ENCODE peak calls at places on chromosomes 13 and 19, in five cellular contexts. One of them, this sample, is unnamed. For H3K4me1 and H3K36me3, the result is how much of the 10 kb centered on the place peaks cover.

GRCh38 chr19:2578391-2578826 is 102.5 kb downstream of the GADD45B start:
- DNase-seq in thyroid gland: peak
- DNase-seq in HAP-1: no peak
- DNase-seq in mammary epithelial cell: peak
- DNase-seq in tibial nerve: no peak
- DNase-seq in this sample: no peak

GRCh38 chr19:39083983-39084731 is at the start of gene ACP7:
- DNase-seq in thyroid gland: no peak
- DNase-seq in HAP-1: no peak
- DNase-seq in mammary epithelial cell: no peak
- DNase-seq in tibial nerve: no peak
- DNase-seq in this sample: no peak

GRCh38 chr19:48258350-48258749 is 2.6 kb upstream of the CARD8 start:
- DNase-seq in thyroid gland: no peak
- DNase-seq in HAP-1: no peak
- DNase-seq in mammary epithelial cell: no peak
- DNase-seq in tibial nerve: no peak
- DNase-seq in this sample: no peak

GRCh38 chr19:1183543-1184172 is 9.6 kb upstream of the SBNO2 start:
- DNase-seq in thyroid gland: peak
- DNase-seq in HAP-1: no peak
- DNase-seq in mammary epithelial cell: peak
- DNase-seq in tibial nerve: no peak
- DNase-seq in this sample: no peak

GRCh38 chr13:46168818-46169217 is 13.2 kb downstream of the LCP1 start:
- DNase-seq in thyroid gland: no peak
- DNase-seq in HAP-1: no peak
- DNase-seq in mammary epithelial cell: no peak
- DNase-seq in tibial nerve: no peak
- DNase-seq in this sample: no peak

GRCh38 chr19:19487077-19488040 is 28.0 kb downstream of the TSSK6 start:
- DNase-seq in thyroid gland: no peak
- DNase-seq in HAP-1: no peak
- DNase-seq in mammary epithelial cell: no peak
- DNase-seq in tibial nerve: no peak
- DNase-seq in this sample: no peak

GRCh38 chr19:4547303-4548237 is 7.7 kb upstream of the LRG1 start:
- DNase-seq in thyroid gland: no peak
- DNase-seq in HAP-1: no peak
- DNase-seq in mammary epithelial cell: no peak
- DNase-seq in tibial nerve: no peak
- DNase-seq in this sample: no peak

GRCh38 chr13:110334841-110335490 is 27.9 kb downstream of the COL4A2 start:
- DNase-seq in thyroid gland: peak
- DNase-seq in HAP-1: no peak
- DNase-seq in mammary epithelial cell: no peak
- DNase-seq in tibial nerve: no peak
- DNase-seq in this sample: no peak

GRCh38 chr13:30157616-30157993 is 149.7 kb downstream of the KATNAL1 start:
- DNase-seq in thyroid gland: no peak
- DNase-seq in HAP-1: no peak
- DNase-seq in mammary epithelial cell: no peak
- DNase-seq in tibial nerve: no peak
- DNase-seq in this sample: no peak

GRCh38 chr19:7856277-7856581 is 18.0 kb downstream of the PRR36 start:
- DNase-seq in thyroid gland: no peak
- DNase-seq in HAP-1: no peak
- DNase-seq in mammary epithelial cell: no peak
- DNase-seq in tibial nerve: no peak
- DNase-seq in this sample: no peak

GRCh38 chr13:101204270-101205011 is 211.9 kb downstream of the NALCN start:
- DNase-seq in thyroid gland: no peak
- DNase-seq in HAP-1: no peak
- DNase-seq in mammary epithelial cell: no peak
- DNase-seq in tibial nerve: no peak
- DNase-seq in this sample: no peak

GRCh38 chr13:40251343-40252032 is 415.0 kb downstream of the FOXO1 start:
- DNase-seq in thyroid gland: no peak
- DNase-seq in HAP-1: no peak
- DNase-seq in mammary epithelial cell: peak
- DNase-seq in tibial nerve: no peak
- DNase-seq in this sample: no peak

GRCh38 chr13:20378721-20379120 is 146.6 kb upstream of the GJB6 start:
- DNase-seq in thyroid gland: no peak
- DNase-seq in HAP-1: no peak
- DNase-seq in mammary epithelial cell: no peak
- DNase-seq in tibial nerve: no peak
- DNase-seq in this sample: no peak

GRCh38 chr13:48965736-48966135 is 10.0 kb upstream of the FNDC3A start:
- DNase-seq in thyroid gland: no peak
- DNase-seq in HAP-1: no peak
- DNase-seq in mammary epithelial cell: no peak
- DNase-seq in tibial nerve: no peak
- DNase-seq in this sample: no peak

GRCh38 chr19:41753936-41754529 is 1.3 kb upstream of the CEACAM6 start:
- DNase-seq in thyroid gland: peak
- DNase-seq in HAP-1: peak
- DNase-seq in mammary epithelial cell: peak
- DNase-seq in tibial nerve: peak
- DNase-seq in this sample: peak

GRCh38 chr19:42440357-42441046 is 2.2 kb downstream of the CXCL17 start:
- DNase-seq in thyroid gland: peak
- DNase-seq in HAP-1: peak
- DNase-seq in mammary epithelial cell: peak
- DNase-seq in tibial nerve: peak
- DNase-seq in this sample: peak

GRCh38 chr19:49340069-49340864 is 5.1 kb downstream of the CD37 start:
- DNase-seq in thyroid gland: peak
- DNase-seq in HAP-1: peak
- DNase-seq in mammary epithelial cell: no peak
- DNase-seq in tibial nerve: peak
- DNase-seq in this sample: peak

GRCh38 chr13:49615844-49616687 is 12.2 kb upstream of the ARL11 start:
- DNase-seq in thyroid gland: no peak
- DNase-seq in HAP-1: no peak
- DNase-seq in mammary epithelial cell: no peak
- DNase-seq in tibial nerve: no peak
- DNase-seq in this sample: no peak

GRCh38 chr13:22162889-22163288 is 492.0 kb downstream of the FGF9 start:
- DNase-seq in thyroid gland: no peak
- DNase-seq in HAP-1: no peak
- DNase-seq in mammary epithelial cell: no peak
- DNase-seq in tibial nerve: no peak
- DNase-seq in this sample: no peak

GRCh38 chr13:26328326-26328725 is 74.4 kb downstream of the CDK8 start:
- DNase-seq in thyroid gland: no peak
- DNase-seq in HAP-1: no peak
- DNase-seq in mammary epithelial cell: no peak
- DNase-seq in tibial nerve: no peak
- DNase-seq in this sample: no peak

GRCh38 chr13:85724554-85725432 is 74.4 kb downstream of the SLITRK6 start:
- DNase-seq in thyroid gland: no peak
- DNase-seq in HAP-1: no peak
- DNase-seq in mammary epithelial cell: no peak
- DNase-seq in tibial nerve: no peak
- DNase-seq in this sample: no peak

GRCh38 chr19:42653841-42654240 is 59.1 kb upstream of the CEACAM8 start:
- DNase-seq in thyroid gland: no peak
- DNase-seq in HAP-1: no peak
- DNase-seq in mammary epithelial cell: no peak
- DNase-seq in tibial nerve: no peak
- DNase-seq in this sample: no peak

GRCh38 chr19:31272707-31273106 is 76.5 kb downstream of the TSHZ3 start:
- DNase-seq in thyroid gland: no peak
- DNase-seq in HAP-1: no peak
- DNase-seq in mammary epithelial cell: no peak
- DNase-seq in tibial nerve: no peak
- DNase-seq in this sample: no peak

GRCh38 chr13:26923824-26924605 is 163.4 kb upstream of the GPR12 start:
- DNase-seq in thyroid gland: peak
- DNase-seq in HAP-1: no peak
- DNase-seq in mammary epithelial cell: peak
- DNase-seq in tibial nerve: no peak
- DNase-seq in this sample: no peak

GRCh38 chr13:43805071-43805468 is 18.3 kb upstream of the ENOX1 start:
- DNase-seq in thyroid gland: no peak
- DNase-seq in HAP-1: no peak
- DNase-seq in mammary epithelial cell: peak
- DNase-seq in tibial nerve: no peak
- DNase-seq in this sample: no peak

GRCh38 chr19:46840157-46840942 is 10.3 kb downstream of the AP2S1 start:
- DNase-seq in thyroid gland: peak
- DNase-seq in HAP-1: peak
- DNase-seq in mammary epithelial cell: peak
- DNase-seq in tibial nerve: no peak
- DNase-seq in this sample: no peak

GRCh38 chr13:110457361-110457760 is 104.2 kb downstream of the RAB20 start:
- DNase-seq in thyroid gland: no peak
- DNase-seq in HAP-1: no peak
- DNase-seq in mammary epithelial cell: no peak
- DNase-seq in tibial nerve: no peak
- DNase-seq in this sample: no peak

GRCh38 chr19:1261512-1261862 is 7.6 kb upstream of the CIRBP start:
- DNase-seq in thyroid gland: no peak
- DNase-seq in HAP-1: no peak
- DNase-seq in mammary epithelial cell: no peak
- DNase-seq in tibial nerve: no peak
- DNase-seq in this sample: no peak

GRCh38 chr13:41609828-41610227 is 152.5 kb downstream of the RGCC start:
- DNase-seq in thyroid gland: no peak
- DNase-seq in HAP-1: no peak
- DNase-seq in mammary epithelial cell: no peak
- DNase-seq in tibial nerve: no peak
- DNase-seq in this sample: no peak

GRCh38 chr19:2488942-2489731 is 13.2 kb downstream of the GADD45B start:
- DNase-seq in thyroid gland: peak
- DNase-seq in HAP-1: peak
- DNase-seq in mammary epithelial cell: no peak
- DNase-seq in tibial nerve: no peak
- DNase-seq in this sample: peak

GRCh38 chr19:45870798-45871197 is 6.7 kb downstream of the FOXA3 start:
- DNase-seq in thyroid gland: no peak
- DNase-seq in HAP-1: no peak
- DNase-seq in mammary epithelial cell: no peak
- DNase-seq in tibial nerve: no peak
- DNase-seq in this sample: no peak

GRCh38 chr13:23621316-23621645 is 51.1 kb downstream of the TNFRSF19 start:
- DNase-seq in thyroid gland: no peak
- DNase-seq in HAP-1: no peak
- DNase-seq in mammary epithelial cell: peak
- DNase-seq in tibial nerve: no peak
- DNase-seq in this sample: no peak

GRCh38 chr13:22298530-22298929 is 627.7 kb downstream of the FGF9 start:
- DNase-seq in thyroid gland: no peak
- DNase-seq in HAP-1: no peak
- DNase-seq in mammary epithelial cell: no peak
- DNase-seq in tibial nerve: no peak
- DNase-seq in this sample: no peak

GRCh38 chr13:61727714-61728275 is 312.1 kb upstream of the PCDH20 start:
- DNase-seq in thyroid gland: no peak
- DNase-seq in HAP-1: no peak
- DNase-seq in mammary epithelial cell: peak
- DNase-seq in tibial nerve: no peak
- DNase-seq in this sample: no peak

GRCh38 chr13:32504263-32504662 is 34.3 kb downstream of the N4BP2L2 start:
- DNase-seq in thyroid gland: no peak
- DNase-seq in HAP-1: peak
- DNase-seq in mammary epithelial cell: no peak
- DNase-seq in tibial nerve: no peak
- DNase-seq in this sample: no peak

GRCh38 chr13:51746802-51747201 is 57.2 kb downstream of the DHRS12 start:
- DNase-seq in thyroid gland: no peak
- DNase-seq in HAP-1: no peak
- DNase-seq in mammary epithelial cell: no peak
- DNase-seq in tibial nerve: no peak
- DNase-seq in this sample: no peak

GRCh38 chr19:44749994-44750393 is 1.5 kb downstream of the BCL3 start:
- DNase-seq in thyroid gland: no peak
- DNase-seq in HAP-1: no peak
- DNase-seq in mammary epithelial cell: no peak
- DNase-seq in tibial nerve: no peak
- DNase-seq in this sample: no peak
- H3K4me1 ChIP-seq in thyroid gland: under half
- H3K4me1 ChIP-seq in HAP-1: under half
- H3K4me1 ChIP-seq in mammary epithelial cell: half or more
- H3K4me1 ChIP-seq in tibial nerve: half or more
- H3K4me1 ChIP-seq in this sample: under half

GRCh38 chr19:54141356-54141755 is 3.8 kb downstream of the CNOT3 start:
- DNase-seq in thyroid gland: no peak
- DNase-seq in HAP-1: no peak
- DNase-seq in mammary epithelial cell: no peak
- DNase-seq in tibial nerve: no peak
- DNase-seq in this sample: no peak
- H3K36me3 ChIP-seq in thyroid gland: under half
- H3K36me3 ChIP-seq in HAP-1: half or more
- H3K36me3 ChIP-seq in mammary epithelial cell: under half
- H3K36me3 ChIP-seq in tibial nerve: half or more
- H3K36me3 ChIP-seq in this sample: under half

GRCh38 chr13:94586371-94586770 is 9.6 kb downstream of the TGDS start:
- DNase-seq in thyroid gland: no peak
- DNase-seq in HAP-1: no peak
- DNase-seq in mammary epithelial cell: no peak
- DNase-seq in tibial nerve: no peak
- DNase-seq in this sample: no peak
- H3K4me1 ChIP-seq in thyroid gland: under half
- H3K4me1 ChIP-seq in HAP-1: under half
- H3K4me1 ChIP-seq in mammary epithelial cell: under half
- H3K4me1 ChIP-seq in tibial nerve: under half
- H3K4me1 ChIP-seq in this sample: under half

GRCh38 chr19:10183926-10184325 is 10.8 kb downstream of the DNMT1 start:
- DNase-seq in thyroid gland: no peak
- DNase-seq in HAP-1: no peak
- DNase-seq in mammary epithelial cell: no peak
- DNase-seq in tibial nerve: no peak
- DNase-seq in this sample: no peak

GRCh38 chr19:10184636-10185035 is 10.1 kb downstream of the DNMT1 start:
- DNase-seq in thyroid gland: no peak
- DNase-seq in HAP-1: no peak
- DNase-seq in mammary epithelial cell: peak
- DNase-seq in tibial nerve: no peak
- DNase-seq in this sample: no peak

GRCh38 chr19:10182847-10183246 is 11.9 kb downstream of the DNMT1 start:
- DNase-seq in thyroid gland: no peak
- DNase-seq in HAP-1: no peak
- DNase-seq in mammary epithelial cell: no peak
- DNase-seq in tibial nerve: no peak
- DNase-seq in this sample: no peak

DNA sequence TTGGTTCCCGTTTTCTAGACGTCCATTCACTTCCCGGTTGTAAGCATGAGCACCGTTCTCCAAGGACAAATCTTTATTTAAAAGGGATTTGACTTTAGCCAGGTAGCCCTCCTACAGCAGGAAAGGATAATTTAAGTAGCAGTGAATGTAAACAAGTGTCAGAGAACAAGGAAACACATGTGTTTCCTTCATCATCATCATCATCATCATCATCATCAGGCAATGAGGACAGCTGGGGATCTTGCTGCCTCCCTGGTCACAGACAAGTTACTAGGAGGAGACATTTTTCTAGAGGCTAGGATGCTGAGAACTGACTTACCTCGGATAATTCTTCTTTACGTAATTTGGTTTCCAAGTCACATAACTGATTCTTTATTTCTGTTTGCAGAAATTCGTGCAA is 14.3 kb downstream of the DNMT1 start:
- DNase-seq in thyroid gland: no peak
- DNase-seq in HAP-1: no peak
- DNase-seq in mammary epithelial cell: no peak
- DNase-seq in tibial nerve: no peak
- DNase-seq in this sample: no peak
- H3K36me3 ChIP-seq in thyroid gland: under half
- H3K36me3 ChIP-seq in HAP-1: half or more
- H3K36me3 ChIP-seq in mammary epithelial cell: under half
- H3K36me3 ChIP-seq in tibial nerve: half or more
- H3K36me3 ChIP-seq in this sample: half or more